ENCODE peak calls at places on chromosomes 3 and 15, in eight cellular contexts. T is HS-27A; M is NCI-H774; H is activated CD8-positive, alpha-beta memory T cell treated with anti-CD3 and anti-CD28 coated beads, Interleukin-2, amount 50 U/mL, for 48 hours; V is stimulated activated CD8-positive, alpha-beta memory T cell treated with anti-CD3 and anti-CD28 coated beads, Interleukin-15, amount 100 ng/mL, for 1 hour; U is astrocyte of the spinal cord; O is T-helper 9 cell; K is skeletal muscle cell. N is an unnamed sample.
A peak's percentile ranks its signal among the peaks of the same experiment; 100 is the strongest.

GRCh38 chr3:105353485-105354161 is 13.1 kb upstream of the ALCAM start:
- DNase-seq in K (no peak), V (no peak), H (no peak), T (no peak), O (no peak), U (peak; percentile 55), M (no peak), N (peak; percentile 35)

GRCh38 chr3:151209652-151210051 is 6.6 kb upstream of the GPR171 start:
- DNase-seq in H (no peak), K (no peak), M (no peak), O (no peak), V (no peak), U (no peak), T (no peak), N (no peak)

GRCh38 chr3:114800272-114800671 is 346.8 kb downstream of the ZBTB20 start:
- DNase-seq in H (no peak), V (no peak), K (no peak), T (no peak), U (no peak), M (no peak), O (no peak), N (no peak)

GRCh38 chr15:95025924-95026728 is 794.8 kb downstream of the MCTP2 start:
- DNase-seq in M (no peak), O (no peak), H (no peak), V (no peak), T (peak; percentile 62), K (no peak), U (peak; percentile 75), N (peak; percentile 78)

GRCh38 chr15:94671845-94672524 is 440.6 kb downstream of the MCTP2 start:
- DNase-seq in O (no peak), U (peak; percentile 62), H (no peak), V (no peak), T (no peak), K (no peak), M (no peak), N (peak; percentile 94)

GRCh38 chr3:143298380-143298779 is 178.8 kb downstream of the CHST2 start:
- DNase-seq in O (no peak), V (no peak), H (no peak), T (no peak), U (no peak), M (no peak), K (no peak), N (no peak)

GRCh38 chr3:198071602-198072285 is 111.7 kb downstream of the LMLN start:
- DNase-seq in O (no peak), K (peak; percentile 98), T (peak; percentile 97), H (peak; percentile 64), V (no peak), U (peak; percentile 99), M (no peak), N (peak; percentile 79)

GRCh38 chr3:14811733-14812132 is 7.0 kb upstream of the FGD5 start:
- DNase-seq in K (no peak), O (no peak), T (no peak), H (no peak), U (no peak), V (no peak), M (no peak), N (peak; percentile 75)

GRCh38 chr3:120420855-120421570 is 29.8 kb downstream of the FSTL1 start:
- DNase-seq in K (peak; percentile 51), M (no peak), V (no peak), H (no peak), U (peak; percentile 70), T (no peak), O (no peak), N (peak; percentile 83)

GRCh38 chr3:115146032-115146417 is 1.1 kb downstream of the ZBTB20 start:
- DNase-seq in O (peak; percentile 16), M (peak; percentile 33), K (peak; percentile 39), V (no peak), H (peak; percentile 57), U (peak; percentile 77), T (peak; percentile 19), N (peak; percentile 69)

GRCh38 chr15:62999923-63000484 is 42.5 kb upstream of the TPM1 start:
- DNase-seq in U (no peak), T (no peak), H (no peak), O (no peak), M (no peak), K (no peak), V (no peak), N (no peak)

GRCh38 chr3:35505181-35505580 is 134.1 kb upstream of the ARPP21 start:
- DNase-seq in H (no peak), U (no peak), K (peak; percentile 6), M (no peak), T (no peak), V (no peak), O (no peak), N (no peak)

GRCh38 chr3:60742606-60743145 is 508.6 kb downstream of the FHIT start:
- DNase-seq in O (no peak), K (peak; percentile 43), H (no peak), M (no peak), U (peak; percentile 78), V (no peak), T (peak; percentile 30), N (no peak)

GRCh38 chr15:60548101-60548500 is 69.2 kb upstream of the ICE2 start:
- DNase-seq in U (no peak), V (no peak), O (no peak), K (no peak), M (no peak), T (no peak), H (peak; percentile 73), N (no peak)

GRCh38 chr15:89630260-89630659 is 25.0 kb downstream of the KIF7 start:
- DNase-seq in U (no peak), M (no peak), V (no peak), K (no peak), T (no peak), H (peak; percentile 47), O (no peak), N (no peak)

GRCh38 chr3:4826237-4827100 is 152.8 kb upstream of the BHLHE40 start:
- DNase-seq in M (no peak), V (no peak), U (peak; percentile 47), T (no peak), K (no peak), H (no peak), O (no peak), N (peak; percentile 49)

GRCh38 chr3:67349551-67350174 is 304.7 kb downstream of the SUCLG2 start:
- DNase-seq in M (no peak), H (no peak), K (peak; percentile 25), T (peak; percentile 24), V (no peak), O (no peak), U (peak; percentile 22), N (no peak)

GRCh38 chr3:172029425-172030128 is 9.8 kb upstream of the FNDC3B start:
- DNase-seq in K (no peak), T (no peak), U (no peak), M (no peak), H (no peak), O (no peak), V (no peak), N (no peak)

GRCh38 chr3:194985031-194985578 is 285.9 kb downstream of the XXYLT1 start:
- DNase-seq in K (no peak), V (no peak), H (no peak), M (peak; percentile 61), O (no peak), U (peak; percentile 31), T (no peak), N (no peak)

GRCh38 chr3:45940781-45941365 is 2.4 kb upstream of the CXCR6 start:
- DNase-seq in T (no peak), M (no peak), V (no peak), O (no peak), H (no peak), K (no peak), U (no peak), N (no peak)

GRCh38 chr15:72472907-72473669 is 1.0 kb upstream of the ARIH1 start:
- DNase-seq in U (peak; percentile 38), H (no peak), V (no peak), K (no peak), T (no peak), O (no peak), M (no peak), N (no peak)

GRCh38 chr3:114111060-114111790 is 54.7 kb downstream of the QTRT2 start:
- DNase-seq in H (no peak), V (no peak), U (no peak), K (no peak), T (no peak), O (no peak), M (no peak), N (no peak)

GRCh38 chr3:172138792-172139507 is 99.6 kb downstream of the FNDC3B start:
- DNase-seq in V (no peak), T (no peak), U (no peak), M (peak; percentile 7), H (no peak), K (no peak), O (no peak), N (peak; percentile 78)

GRCh38 chr3:73409405-73409804 is 215.3 kb downstream of the PDZRN3 start:
- DNase-seq in M (no peak), O (no peak), H (no peak), V (no peak), K (no peak), T (no peak), U (peak; percentile 70), N (no peak)

GRCh38 chr3:169241928-169242751 is 421.4 kb downstream of the MECOM start:
- DNase-seq in T (peak; percentile 51), O (no peak), H (no peak), U (peak; percentile 80), V (no peak), M (no peak), K (no peak), N (peak; percentile 87)

GRCh38 chr15:39066677-39067076 is 502.1 kb upstream of the RASGRP1 start:
- DNase-seq in O (no peak), U (no peak), V (no peak), M (no peak), K (no peak), H (no peak), T (no peak), N (no peak)

GRCh38 chr3:25495726-25496125 is 67.7 kb downstream of the RARB start:
- DNase-seq in K (no peak), M (no peak), U (no peak), V (no peak), O (no peak), H (no peak), T (no peak), N (no peak)

GRCh38 chr3:13709706-13710105 is 160.8 kb downstream of the FBLN2 start:
- DNase-seq in O (no peak), V (no peak), M (no peak), H (peak; percentile 17), T (no peak), U (no peak), K (no peak), N (no peak)

GRCh38 chr15:77980094-77980493 is 97.4 kb downstream of the TBC1D2B start:
- DNase-seq in M (no peak), K (no peak), U (no peak), O (no peak), T (no peak), H (no peak), V (no peak), N (no peak)

GRCh38 chr15:54803139-54803808 is 393.5 kb downstream of the RSL24D1 start:
- DNase-seq in O (no peak), M (no peak), H (no peak), T (no peak), K (peak; percentile 1), U (no peak), V (no peak), N (no peak)

GRCh38 chr3:149180057-149180573 is 41.5 kb downstream of the CP start:
- DNase-seq in H (no peak), K (peak; percentile 100), M (no peak), T (peak; percentile 99), V (no peak), O (no peak), U (peak; percentile 97), N (peak; percentile 95)

GRCh38 chr3:194572131-194572789 is 61.0 kb downstream of the TMEM44 start:
- DNase-seq in T (peak; percentile 92), H (no peak), M (no peak), V (no peak), U (peak; percentile 81), K (peak; percentile 91), O (no peak), N (peak; percentile 60)

GRCh38 chr15:68335655-68336054 is 58.1 kb downstream of the FEM1B start:
- DNase-seq in V (no peak), T (no peak), U (no peak), M (no peak), K (no peak), H (no peak), O (no peak), N (no peak)

GRCh38 chr15:99343836-99344551 is 92.7 kb downstream of the LRRC28 start:
- DNase-seq in U (no peak), M (no peak), H (peak; percentile 61), V (peak; percentile 20), O (peak; percentile 21), T (no peak), K (no peak), N (peak; percentile 75)